ENCODE peak calls at places on chromosomes 12 and 14, in five cellular contexts. G is lower leg skin, W is GM23338, Z is cardiac fibroblast, O is foreskin fibroblast. P is an unnamed sample.

GRCh38 chr14:83874662-83875061 is 1655.3 kb upstream of the FLRT2 start:
- DNase-seq in G (no peak), W (no peak), Z (no peak), O (peak), P (no peak)

GRCh38 chr12:186006-186625 is 27.8 kb downstream of the SLC6A12 start:
- DNase-seq in G (no peak), W (no peak), Z (no peak), O (no peak), P (no peak)

GRCh38 chr12:103442187-103442564 is 53.6 kb downstream of the C12orf42 start:
- DNase-seq in G (no peak), W (no peak), Z (no peak), O (no peak), P (no peak)

GRCh38 chr14:64549805-64550538 is at the start of gene PPP1R36:
- DNase-seq in G (no peak), W (peak), Z (no peak), O (peak), P (peak)

GRCh38 chr12:1429980-1430379 is 164.4 kb downstream of the FBXL14 start:
- DNase-seq in G (no peak), W (no peak), Z (peak), O (peak), P (no peak)

GRCh38 chr12:122732170-122732569 is 1.5 kb upstream of the HCAR1 start:
- DNase-seq in G (no peak), W (no peak), Z (no peak), O (no peak), P (no peak)

GRCh38 chr12:93664573-93665138 is 12.5 kb upstream of the CRADD start:
- DNase-seq in G (no peak), W (no peak), Z (peak), O (peak), P (no peak)

GRCh38 chr14:22850944-22851790 is 14.8 kb downstream of the MMP14 start:
- DNase-seq in G (peak), W (no peak), Z (peak), O (peak), P (peak)

GRCh38 chr14:78178071-78178470 is 7.9 kb downstream of the NRXN3 start:
- DNase-seq in G (no peak), W (no peak), Z (no peak), O (no peak), P (no peak)

GRCh38 chr14:64983439-64984310 is 3.0 kb upstream of the FNTB start:
- DNase-seq in G (no peak), W (peak), Z (peak), O (peak), P (peak)

GRCh38 chr12:49051777-49052438 is 8.7 kb downstream of the KMT2D start:
- DNase-seq in G (no peak), W (no peak), Z (no peak), O (no peak), P (no peak)

GRCh38 chr14:60867503-60868172 is 113.2 kb downstream of the TRMT5 start:
- DNase-seq in G (no peak), W (no peak), Z (no peak), O (no peak), P (no peak)

GRCh38 chr12:108560321-108560721 is 652 bp downstream of the SART3 start:
- DNase-seq in G (no peak), W (no peak), Z (peak), O (peak), P (no peak)

GRCh38 chr12:52258335-52258901 is 16.0 kb upstream of the KRT86 start:
- DNase-seq in G (no peak), W (peak), Z (peak), O (peak), P (peak)

GRCh38 chr12:54658306-54659264 is 10.4 kb upstream of the DCD start:
- DNase-seq in G (no peak), W (peak), Z (peak), O (peak), P (peak)

GRCh38 chr12:121697093-121697698 is 15.4 kb upstream of the TMEM120B start:
- DNase-seq in G (no peak), W (peak), Z (peak), O (peak), P (peak)

GRCh38 chr12:33718631-33719030 is 279.0 kb upstream of the SYT10 start:
- DNase-seq in G (no peak), W (no peak), Z (no peak), O (no peak), P (no peak)

GRCh38 chr12:12086331-12086730 is 15.6 kb downstream of the BCL2L14 start:
- DNase-seq in G (no peak), W (no peak), Z (no peak), O (no peak), P (no peak)

GRCh38 chr14:67820428-67820881 is 876 bp downstream of the RAD51B start:
- DNase-seq in G (no peak), W (peak), Z (peak), O (peak), P (no peak)

GRCh38 chr14:95876769-95877490 is at the start of gene TUNAR:
- DNase-seq in G (no peak), W (peak), Z (peak), O (peak), P (no peak)

GRCh38 chr12:49304161-49304560 is 9.2 kb downstream of the PRPH start:
- DNase-seq in G (no peak), W (no peak), Z (peak), O (peak), P (no peak)

GRCh38 chr14:52948836-52949235 is 2.0 kb downstream of the FERMT2 start:
- DNase-seq in G (no peak), W (no peak), Z (no peak), O (no peak), P (no peak)

GRCh38 chr12:110282343-110282860 is 1.4 kb downstream of the ATP2A2 start:
- DNase-seq in G (no peak), W (no peak), Z (no peak), O (no peak), P (no peak)

GRCh38 chr12:6463858-6464257 is 6.6 kb downstream of the VAMP1 start:
- DNase-seq in G (no peak), W (no peak), Z (no peak), O (no peak), P (no peak)

GRCh38 chr12:106248849-106249371 is 1.1 kb upstream of the CKAP4 start:
- DNase-seq in G (no peak), W (no peak), Z (peak), O (peak), P (peak)

GRCh38 chr14:75379246-75379929 is 48.4 kb upstream of the JDP2 start:
- DNase-seq in G (no peak), W (peak), Z (no peak), O (no peak), P (no peak)

GRCh38 chr12:118312578-118312977 is 60.1 kb downstream of the TAOK3 start:
- DNase-seq in G (no peak), W (no peak), Z (no peak), O (no peak), P (peak)

GRCh38 chr14:106224694-106224971 is 698.2 kb downstream of the TMEM121 start:
- DNase-seq in G (no peak), W (no peak), Z (no peak), O (no peak), P (no peak)

GRCh38 chr14:22656945-22657711 is 13.0 kb upstream of the OR6J1 start:
- DNase-seq in G (no peak), W (no peak), Z (peak), O (no peak), P (no peak)

GRCh38 chr14:105375635-105376057 is 22.7 kb upstream of the TEX22 start:
- DNase-seq in G (no peak), W (no peak), Z (peak), O (peak), P (no peak)

GRCh38 chr12:31954925-31955678 is 4.1 kb upstream of the RESF1 start:
- DNase-seq in G (no peak), W (no peak), Z (no peak), O (no peak), P (no peak)

GRCh38 chr12:43812926-43813325 is 6.8 kb upstream of the TWF1 start:
- DNase-seq in G (no peak), W (no peak), Z (no peak), O (no peak), P (no peak)

GRCh38 chr14:34693228-34693939 is 21.0 kb downstream of the CFL2 start:
- DNase-seq in G (no peak), W (peak), Z (peak), O (no peak), P (no peak)

GRCh38 chr12:16359512-16360491 is 12.4 kb downstream of the MGST1 start:
- DNase-seq in G (no peak), W (peak), Z (peak), O (peak), P (no peak)

GRCh38 chr14:74141703-74142102 is 56.9 kb downstream of the LIN52 start:
- DNase-seq in G (peak), W (no peak), Z (peak), O (peak), P (no peak)

GRCh38 chr12:843609-844008 is 91.2 kb downstream of the WNK1 start:
- DNase-seq in G (no peak), W (no peak), Z (peak), O (peak), P (no peak)

GRCh38 chr12:39451977-39452376 is 9.1 kb upstream of the KIF21A start:
- DNase-seq in G (no peak), W (peak), Z (no peak), O (no peak), P (no peak)

GRCh38 chr12:2961705-2962104 is 2.5 kb downstream of the TEAD4 start:
- DNase-seq in G (no peak), W (peak), Z (no peak), O (no peak), P (no peak)

GRCh38 chr12:68042212-68042699 is 53.0 kb downstream of the IFNG-AS1 start:
- DNase-seq in G (no peak), W (no peak), Z (no peak), O (peak), P (peak)
- TF ChIP-seq CTCF in G (no peak), W (no peak), Z (no peak), O (no peak), P (no peak)

DNA sequence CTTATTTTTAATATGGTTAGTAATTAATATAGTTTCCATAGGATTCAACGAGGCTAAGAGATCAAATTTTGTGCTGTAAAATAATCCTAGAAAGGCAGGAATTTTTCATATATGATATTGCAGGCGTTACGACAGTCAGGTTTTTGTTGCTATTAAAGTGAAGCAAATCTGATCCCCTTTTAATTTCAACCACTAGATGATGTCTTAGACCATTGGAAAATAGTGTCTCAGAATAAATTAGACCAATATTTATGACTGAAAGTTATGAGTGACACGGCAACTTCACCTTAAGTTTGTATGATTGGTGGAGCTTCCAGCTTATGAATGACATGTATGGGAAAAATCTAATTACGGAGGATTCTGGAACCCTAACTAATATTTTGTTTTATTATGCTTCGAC is 2.5 kb downstream of the TPH2 start:
- DNase-seq in G (no peak), W (no peak), Z (no peak), O (no peak), P (no peak)
- TF ChIP-seq CTCF in G (no peak), W (no peak), Z (no peak), O (no peak), P (no peak)

DNA sequence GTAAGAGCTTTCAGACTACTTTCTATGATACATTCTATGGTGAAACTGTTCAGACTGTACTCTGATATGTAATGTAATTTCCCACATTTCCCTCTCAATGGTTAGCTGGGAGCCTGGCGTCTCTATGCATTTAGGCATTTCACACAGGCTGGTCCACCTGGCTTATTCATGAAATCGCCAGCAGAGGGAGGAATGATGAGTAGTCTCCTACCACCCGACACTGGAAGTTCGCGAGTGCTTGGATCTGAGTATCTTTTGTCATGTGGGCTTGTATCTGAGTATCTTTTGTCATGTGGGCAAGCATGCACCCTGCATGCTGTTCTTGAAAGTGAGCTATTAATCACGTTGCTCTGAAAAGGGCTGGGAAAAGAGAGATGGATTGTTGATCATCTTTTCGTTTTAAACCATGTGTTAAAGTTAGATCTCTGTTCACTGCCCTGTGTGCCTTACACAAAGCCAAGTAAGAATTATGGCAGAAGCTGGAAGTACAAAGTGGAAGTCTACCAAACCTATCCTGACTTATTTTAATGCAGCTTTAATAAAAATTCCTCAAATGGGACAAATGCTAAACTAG is 235.0 kb downstream of the ATP23 start:
- DNase-seq in G (no peak), W (peak), Z (peak), O (peak), P (no peak)
- TF ChIP-seq CTCF in G (no peak), W (peak), Z (peak), O (peak), P (peak)

DNA sequence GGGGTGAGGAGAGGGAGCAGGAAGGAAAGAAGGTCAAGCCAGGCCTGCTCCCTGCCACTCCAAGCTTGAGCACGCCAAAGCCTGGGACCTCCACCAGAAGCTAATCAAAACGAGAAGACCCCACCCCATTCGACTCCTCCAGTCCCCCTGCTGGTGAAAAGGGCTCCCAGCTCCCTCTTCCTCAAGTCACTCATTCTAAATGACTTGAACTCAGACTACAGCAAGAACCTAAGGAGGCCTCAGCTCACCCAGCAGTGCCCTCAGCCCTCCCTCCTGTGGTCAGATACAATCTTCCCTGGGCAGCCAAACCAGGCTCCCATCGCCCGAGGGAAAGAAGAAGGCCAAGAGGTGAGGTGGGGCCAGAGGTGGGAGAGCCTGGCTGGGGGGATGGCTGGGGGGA is 17.4 kb downstream of the HDAC7 start:
- DNase-seq in G (no peak), W (peak), Z (no peak), O (no peak), P (no peak)
- TF ChIP-seq CTCF in G (no peak), W (peak), Z (peak), O (peak), P (no peak)